ENCODE peak calls at places on chromosomes 4 and X, in four cellular contexts. R is stomach, B is neural crest cell, N is astrocyte of the spinal cord. C is an unnamed sample.

GRCh38 chr4:87540176-87541058 is 11.2 kb upstream of the SPARCL1 start:
- DNase-seq in R (no peak), B (no peak), N (peak), C (peak)

GRCh38 chr4:103887191-103887590 is 167.4 kb upstream of the TACR3 start:
- DNase-seq in R (no peak), B (no peak), N (peak), C (no peak)

GRCh38 chr4:57182132-57182874 is 72.1 kb upstream of the IGFBP7 start:
- DNase-seq in R (no peak), B (no peak), N (no peak), C (peak)

GRCh38 chr4:65399131-65399530 is 271.2 kb downstream of the EPHA5 start:
- DNase-seq in R (no peak), B (no peak), N (no peak), C (no peak)

GRCh38 chr4:91961504-91961903 is 342.3 kb upstream of the GRID2 start:
- DNase-seq in R (no peak), B (no peak), N (peak), C (no peak)

GRCh38 chrX:150692837-150693781 is at the start of gene MTMR1:
- DNase-seq in R (peak), B (no peak), N (no peak), C (peak)

GRCh38 chr4:75849459-75849858 is 52.8 kb downstream of the PPEF2 start:
- DNase-seq in R (no peak), B (no peak), N (no peak), C (no peak)

GRCh38 chr4:48483006-48483776 is at the start of gene SLC10A4:
- DNase-seq in R (no peak), B (peak), N (no peak), C (no peak)

GRCh38 chr4:1179089-1179441 is 6.7 kb upstream of the SPON2 start:
- DNase-seq in R (peak), B (no peak), N (no peak), C (no peak)

GRCh38 chrX:115337735-115338134 is 48.2 kb downstream of the LUZP4 start:
- DNase-seq in R (no peak), B (no peak), N (peak), C (no peak)

GRCh38 chrX:73668779-73669178 is 105.8 kb downstream of the CHIC1 start:
- DNase-seq in R (no peak), B (no peak), N (no peak), C (no peak)

GRCh38 chr4:10069065-10069626 is 47.5 kb downstream of the WDR1 start:
- DNase-seq in R (no peak), B (no peak), N (no peak), C (no peak)

GRCh38 chrX:120604359-120604782 is 470 bp downstream of the MCTS1 start:
- DNase-seq in R (no peak), B (no peak), N (peak), C (no peak)

GRCh38 chr4:152045781-152046571 is 285.2 kb upstream of the GATB start:
- DNase-seq in R (peak), B (peak), N (no peak), C (peak)

GRCh38 chrX:38262715-38263620 is 42.3 kb upstream of the SRPX start:
- DNase-seq in R (no peak), B (no peak), N (peak), C (no peak)

GRCh38 chr4:41590591-41590990 is 52.6 kb downstream of the LIMCH1 start:
- DNase-seq in R (no peak), B (no peak), N (no peak), C (no peak)
- TF ChIP-seq CTCF in R (no peak), B (no peak), N (no peak), C (no peak)

GRCh38 chr4:6499241-6499605 is 26.8 kb upstream of the PPP2R2C start:
- DNase-seq in R (no peak), B (no peak), N (no peak), C (no peak)

GRCh38 chr4:6502747-6503465 is 30.5 kb upstream of the PPP2R2C start:
- DNase-seq in R (no peak), B (no peak), N (no peak), C (no peak)

GRCh38 chr4:6500481-6501135 is 28.2 kb upstream of the PPP2R2C start:
- DNase-seq in R (no peak), B (no peak), N (no peak), C (no peak)

GRCh38 chr4:6502147-6502546 is 29.7 kb upstream of the PPP2R2C start:
- DNase-seq in R (no peak), B (no peak), N (no peak), C (no peak)

GRCh38 chr4:6501171-6501570 is 28.8 kb upstream of the PPP2R2C start:
- DNase-seq in R (no peak), B (no peak), N (no peak), C (no peak)
- TF ChIP-seq CTCF in R (no peak), B (no peak), N (no peak), C (no peak)

DNA sequence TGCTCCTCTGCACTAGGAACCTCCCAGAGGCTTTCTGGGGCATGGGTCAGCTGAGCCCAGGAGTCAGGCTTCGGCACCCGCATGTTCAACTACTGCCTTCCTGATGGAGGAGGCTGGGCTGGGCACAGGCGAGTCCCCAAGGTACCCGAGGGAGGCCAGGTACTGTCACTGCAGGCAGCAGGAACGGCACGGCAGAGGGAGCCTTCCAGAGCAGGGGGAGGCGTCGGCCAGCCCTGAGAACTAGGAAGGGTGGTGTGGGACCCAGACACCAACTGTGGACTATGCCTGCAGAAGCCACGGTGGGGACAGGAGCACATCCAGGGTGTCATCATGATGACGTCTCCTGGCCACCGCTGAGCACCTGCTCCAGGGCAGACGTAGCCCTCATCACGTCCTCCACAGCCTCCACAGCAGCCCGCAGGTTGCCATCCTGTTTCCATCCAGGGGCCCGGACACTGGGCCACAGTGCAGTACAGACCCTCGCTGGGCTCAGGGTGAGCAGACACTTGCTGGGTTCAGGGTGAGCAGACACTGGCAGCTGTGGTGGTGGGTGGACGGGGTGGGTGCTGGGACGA is 40.8 kb downstream of the SORCS2 start:
- DNase-seq in R (no peak), B (no peak), N (no peak), C (no peak)
- TF ChIP-seq CTCF in R (no peak), B (no peak), N (no peak), C (no peak)

GRCh38 chr4:161577604-161578301 is 586.0 kb downstream of the FSTL5 start:
- DNase-seq in R (no peak), B (no peak), N (peak), C (no peak)
- TF ChIP-seq CTCF in R (no peak), B (no peak), N (no peak), C (no peak)

GRCh38 chr4:177441061-177441802 is 1.0 kb downstream of the AGA start:
- DNase-seq in R (no peak), B (no peak), N (peak), C (no peak)
- TF ChIP-seq CTCF in R (peak), B (peak), N (peak), C (no peak)